ENCODE peak calls at places on chromosomes 7 and 10, in nine cellular contexts. M is prostate gland; P is posterior cingulate gyrus; U is endothelial cell; D is naive thymus-derived CD4-positive, alpha-beta T cell; A is AG04450; B is mesendoderm; K is fibroblast of pulmonary artery; G is T-helper 9 cell. L is an unnamed sample.

GRCh38 chr10:26799342-26799741 is 61.4 kb downstream of the ABI1 start:
- DNase-seq in M (no peak), P (no peak), U (no peak), D (peak), A (no peak), B (no peak), K (no peak), G (no peak), L (no peak)

GRCh38 chr7:129872054-129872453 is 80.7 kb downstream of the UBE2H start:
- DNase-seq in M (no peak), P (no peak), U (no peak), D (no peak), A (no peak), B (no peak), K (no peak), G (no peak), L (no peak)

GRCh38 chr10:124266468-124267230 is 152.1 kb downstream of the OAT start:
- DNase-seq in M (no peak), P (no peak), U (no peak), D (no peak), A (no peak), B (no peak), K (no peak), G (no peak), L (no peak)

GRCh38 chr10:74151057-74151878 is at the start of gene ADK:
- DNase-seq in M (peak), P (peak), U (peak), D (peak), A (peak), B (peak), K (peak), G (peak), L (peak)

GRCh38 chr10:47444047-47444446 is 39.9 kb downstream of the ANXA8 start:
- DNase-seq in M (no peak), P (no peak), U (no peak), D (no peak), A (no peak), B (no peak), K (no peak), G (no peak), L (no peak)

GRCh38 chr7:3552499-3552898 is 251.4 kb downstream of the SDK1 start:
- DNase-seq in M (no peak), P (no peak), U (no peak), D (no peak), A (no peak), B (no peak), K (no peak), G (no peak), L (no peak)

GRCh38 chr7:69196593-69196992 is 401.7 kb upstream of the AUTS2 start:
- DNase-seq in M (no peak), P (no peak), U (no peak), D (no peak), A (no peak), B (no peak), K (no peak), G (no peak), L (no peak)

GRCh38 chr7:16644987-16645592 is 464 bp downstream of the ANKMY2 start:
- DNase-seq in M (peak), P (no peak), U (peak), D (no peak), A (no peak), B (no peak), K (peak), G (peak), L (peak)

GRCh38 chr10:59657724-59658123 is 51.9 kb downstream of the SLC16A9 start:
- DNase-seq in M (no peak), P (no peak), U (no peak), D (no peak), A (no peak), B (peak), K (no peak), G (no peak), L (no peak)

GRCh38 chr10:126729314-126729871 is 58.9 kb upstream of the C10orf90 start:
- DNase-seq in M (no peak), P (no peak), U (no peak), D (no peak), A (no peak), B (peak), K (no peak), G (no peak), L (no peak)

GRCh38 chr10:86715836-86716235 is 40.6 kb upstream of the BMPR1A start:
- DNase-seq in M (no peak), P (no peak), U (no peak), D (no peak), A (no peak), B (no peak), K (no peak), G (no peak), L (no peak)

GRCh38 chr7:26346611-26347200 is 55.0 kb downstream of the SNX10 start:
- DNase-seq in M (peak), P (peak), U (no peak), D (no peak), A (no peak), B (no peak), K (no peak), G (no peak), L (no peak)

GRCh38 chr7:116653204-116653603 is 18.8 kb upstream of the MET start:
- DNase-seq in M (peak), P (no peak), U (no peak), D (no peak), A (peak), B (peak), K (peak), G (no peak), L (no peak)

GRCh38 chr7:141045126-141045841 is 28.6 kb upstream of the TMEM178B start:
- DNase-seq in M (no peak), P (no peak), U (no peak), D (no peak), A (no peak), B (peak), K (no peak), G (no peak), L (no peak)

GRCh38 chr7:91892821-91893340 is 12.4 kb upstream of the MTERF1 start:
- DNase-seq in M (no peak), P (no peak), U (no peak), D (no peak), A (no peak), B (peak), K (peak), G (no peak), L (no peak)

GRCh38 chr10:43417950-43418768 is 9.2 kb upstream of the HNRNPF start:
- DNase-seq in M (no peak), P (no peak), U (no peak), D (peak), A (no peak), B (no peak), K (no peak), G (no peak), L (no peak)

GRCh38 chr10:33927347-33927746 is 592.9 kb upstream of the NRP1 start:
- DNase-seq in M (no peak), P (no peak), U (no peak), D (no peak), A (no peak), B (no peak), K (peak), G (no peak), L (no peak)

GRCh38 chr10:104546336-104546735 is 94.8 kb upstream of the SORCS3 start:
- DNase-seq in M (no peak), P (no peak), U (no peak), D (no peak), A (no peak), B (no peak), K (no peak), G (no peak), L (no peak)

GRCh38 chr10:34808789-34809745 is 6.0 kb downstream of the PARD3 start:
- DNase-seq in M (no peak), P (peak), U (no peak), D (no peak), A (no peak), B (peak), K (no peak), G (no peak), L (no peak)

GRCh38 chr10:51000164-51000563 is 74.1 kb upstream of the PRKG1 start:
- DNase-seq in M (no peak), P (no peak), U (no peak), D (no peak), A (peak), B (no peak), K (peak), G (no peak), L (no peak)

GRCh38 chr10:95573497-95573896 is 12.3 kb upstream of the SORBS1 start:
- DNase-seq in M (no peak), P (no peak), U (no peak), D (no peak), A (no peak), B (no peak), K (no peak), G (no peak), L (no peak)

GRCh38 chr7:151123485-151124204 is 37.4 kb downstream of the AGAP3 start:
- DNase-seq in M (peak), P (peak), U (peak), D (peak), A (peak), B (peak), K (peak), G (peak), L (peak)